ENCODE peak calls at places on chromosomes 13 and 19, in six cellular contexts. L, P, Z, J, U and R are unnamed samples.
A peak's percentile ranks its signal among the peaks of the same experiment; 100 is the strongest.

GRCh38 chr13:113208424-113209335 is at the start of gene PCID2:
- DNase-seq in L (peak; percentile 88), P (peak; percentile 87), Z (peak; percentile 66), J (peak; percentile 67), U (peak; percentile 94), R (peak; percentile 88)

GRCh38 chr19:17557461-17557860 is 2.0 kb downstream of the COLGALT1 start:
- DNase-seq in L (no peak), P (no peak), Z (no peak), J (no peak), U (no peak), R (no peak)

GRCh38 chr19:55251296-55252081 is 7.3 kb downstream of the PPP6R1 start:
- DNase-seq in L (no peak), P (no peak), Z (peak; percentile 14), J (no peak), U (no peak), R (no peak)

GRCh38 chr13:33345842-33346241 is 60.3 kb upstream of the STARD13 start:
- DNase-seq in L (no peak), P (no peak), Z (no peak), J (no peak), U (no peak), R (no peak)

GRCh38 chr19:2702170-2703076 is at the start of gene GNG7:
- DNase-seq in L (peak; percentile 96), P (peak; percentile 97), Z (peak; percentile 60), J (peak; percentile 24), U (peak; percentile 96), R (peak; percentile 99)

GRCh38 chr19:49840321-49840720 is 10.6 kb upstream of the PTOV1 start:
- DNase-seq in L (no peak), P (no peak), Z (no peak), J (no peak), U (no peak), R (no peak)

GRCh38 chr19:17950310-17951150 is 16.4 kb upstream of the KCNN1 start:
- DNase-seq in L (no peak), P (no peak), Z (no peak), J (no peak), U (no peak), R (peak; percentile 72)

GRCh38 chr13:112752711-112753541 is 63.1 kb downstream of the ATP11A start:
- DNase-seq in L (no peak), P (no peak), Z (no peak), J (no peak), U (no peak), R (no peak)

GRCh38 chr13:99601535-99601934 is 100.3 kb downstream of the TM9SF2 start:
- DNase-seq in L (no peak), P (no peak), Z (no peak), J (no peak), U (no peak), R (no peak)

GRCh38 chr19:19461671-19462622 is 53.4 kb downstream of the TSSK6 start:
- DNase-seq in L (peak; percentile 68), P (peak; percentile 57), Z (no peak), J (no peak), U (peak; percentile 80), R (peak; percentile 84)

GRCh38 chr19:18428837-18429674 is 8.9 kb downstream of the ISYNA1 start:
- DNase-seq in L (peak; percentile 80), P (peak; percentile 89), Z (peak; percentile 83), J (peak; percentile 66), U (peak; percentile 91), R (peak; percentile 93)

GRCh38 chr19:39156230-39156890 is 30.8 kb downstream of the PAK4 start:
- DNase-seq in L (no peak), P (no peak), Z (peak; percentile 8), J (no peak), U (no peak), R (no peak)

GRCh38 chr13:55062662-55063061 is 2034.0 kb downstream of the OLFM4 start:
- DNase-seq in L (no peak), P (no peak), Z (no peak), J (no peak), U (no peak), R (no peak)

GRCh38 chr13:72728290-72728605 is 525 bp downstream of the BORA start:
- DNase-seq in L (no peak), P (no peak), Z (no peak), J (no peak), U (no peak), R (no peak)

GRCh38 chr13:109666656-109667448 is 119.5 kb downstream of the IRS2 start:
- DNase-seq in L (no peak), P (no peak), Z (peak; percentile 38), J (no peak), U (no peak), R (no peak)

GRCh38 chr13:19818223-19818842 is 35.6 kb upstream of the PSPC1 start:
- DNase-seq in L (peak; percentile 32), P (peak; percentile 20), Z (peak; percentile 8), J (no peak), U (peak; percentile 52), R (peak; percentile 79)

GRCh38 chr13:60379837-60380236 is 17.2 kb upstream of the TDRD3 start:
- DNase-seq in L (no peak), P (no peak), Z (no peak), J (no peak), U (no peak), R (no peak)
- TF ChIP-seq CTCF in L (no peak), P (no peak), Z (peak; percentile 35), J (peak; percentile 25), U (no peak), R (no peak)

DNA sequence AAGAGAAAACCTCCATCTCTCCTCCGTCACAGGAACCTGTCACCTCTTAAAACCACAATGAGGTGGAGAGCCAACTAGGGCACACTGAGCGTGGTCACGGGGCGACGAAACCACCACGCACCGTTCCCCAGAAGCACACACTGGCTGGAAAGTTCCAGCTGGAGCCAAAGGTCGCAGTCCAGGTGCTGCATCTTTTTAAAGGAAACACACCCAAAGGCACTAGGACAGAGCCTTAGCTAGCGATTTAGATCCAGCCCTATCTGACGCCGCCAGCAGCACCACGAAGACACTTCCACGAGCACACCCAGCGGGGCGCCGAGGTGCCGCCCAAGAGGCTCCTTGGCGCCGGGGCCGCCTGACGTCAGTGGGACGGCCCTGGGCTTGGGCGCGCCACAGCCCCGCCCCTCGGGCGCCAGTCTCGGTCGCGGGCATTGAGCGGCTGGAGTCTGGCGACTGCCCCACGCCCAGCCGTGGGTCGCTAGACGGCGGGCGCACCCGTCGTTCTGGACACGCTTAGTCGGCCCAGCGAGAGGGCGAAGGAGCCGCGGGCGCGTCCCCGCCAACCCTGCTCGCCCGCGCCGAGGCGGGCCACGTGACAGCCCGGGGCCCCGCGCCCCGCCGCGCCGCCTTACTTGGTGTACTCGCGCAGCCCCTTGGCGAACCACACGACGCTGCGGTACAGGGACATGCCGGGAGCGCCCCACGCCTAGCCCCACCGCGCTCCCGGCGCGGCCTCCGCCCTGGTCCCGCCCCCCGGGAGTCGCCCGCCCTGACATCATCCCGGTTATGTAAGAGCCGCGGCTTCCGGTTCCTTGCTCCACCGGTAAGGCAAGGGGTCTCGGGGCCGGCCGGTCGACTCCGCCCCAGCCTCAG is at the start of gene DHRS12:
- DNase-seq in L (peak; percentile 93), P (peak; percentile 94), Z (peak; percentile 61), J (peak; percentile 37), U (peak; percentile 95), R (peak; percentile 77)
- TF ChIP-seq CTCF in L (peak; percentile 32), P (no peak), Z (no peak), J (no peak), U (no peak), R (no peak)

GRCh38 chr19:48216933-48217332 is 38.8 kb downstream of the CARD8 start:
- DNase-seq in L (no peak), P (no peak), Z (no peak), J (no peak), U (no peak), R (no peak)
- TF ChIP-seq CTCF in L (no peak), P (no peak), Z (no peak), J (no peak), U (no peak), R (peak; percentile 17)

GRCh38 chr19:4297901-4298771 is 4.1 kb downstream of the TMIGD2 start:
- DNase-seq in L (no peak), P (no peak), Z (peak; percentile 8), J (no peak), U (no peak), R (no peak)
- TF ChIP-seq CTCF in L (no peak), P (no peak), Z (no peak), J (no peak), U (no peak), R (no peak)

GRCh38 chr19:48274938-48275337 is 5.1 kb downstream of the ZNF114 start:
- DNase-seq in L (no peak), P (no peak), Z (no peak), J (no peak), U (no peak), R (no peak)
- TF ChIP-seq CTCF in L (no peak), P (no peak), Z (no peak), J (no peak), U (no peak), R (no peak)

DNA sequence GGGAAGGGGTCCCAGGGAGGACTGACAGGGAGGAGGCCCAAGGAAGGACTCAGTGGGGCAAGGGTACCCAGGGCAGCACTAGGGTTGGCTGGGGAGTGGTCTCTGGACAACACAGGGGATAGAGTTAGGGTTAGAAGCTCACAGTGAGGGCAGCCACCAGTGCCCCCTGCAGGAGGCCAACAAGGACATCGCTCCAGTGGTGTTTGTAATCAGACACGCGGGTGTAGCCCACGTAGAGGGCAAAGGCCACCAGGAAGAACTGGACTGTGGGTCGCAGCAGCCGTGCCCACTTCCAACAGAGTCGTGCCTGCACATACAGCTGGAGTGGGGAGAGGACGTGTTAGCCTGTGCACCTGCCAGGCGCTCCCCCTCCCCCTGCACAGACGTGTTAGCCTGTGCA is 9.2 kb downstream of the PLPP2 start:
- DNase-seq in L (no peak), P (no peak), Z (no peak), J (no peak), U (no peak), R (no peak)
- TF ChIP-seq CTCF in L (no peak), P (no peak), Z (peak; percentile 26), J (no peak), U (no peak), R (no peak)